ENCODE peak calls at places on chromosomes 11 and 22, in five cellular contexts. One of them, this sample, is unnamed.

GRCh38 chr22:42692239-42693054 is 28.2 kb downstream of the A4GALT start:
- DNase-seq in sigmoid colon: no peak
- DNase-seq in fibroblast of mammary gland: no peak
- DNase-seq in psoas muscle: no peak
- DNase-seq in endothelial cell of umbilical vein: no peak
- DNase-seq in this sample: no peak

GRCh38 chr22:30879398-30879797 is 89.2 kb downstream of the MORC2 start:
- DNase-seq in sigmoid colon: no peak
- DNase-seq in fibroblast of mammary gland: no peak
- DNase-seq in psoas muscle: no peak
- DNase-seq in endothelial cell of umbilical vein: no peak
- DNase-seq in this sample: no peak

GRCh38 chr11:10623797-10624761 is 55.6 kb upstream of the LYVE1 start:
- DNase-seq in sigmoid colon: peak; percentile 76
- DNase-seq in fibroblast of mammary gland: peak; percentile 37
- DNase-seq in psoas muscle: peak; percentile 43
- DNase-seq in endothelial cell of umbilical vein: no peak
- DNase-seq in this sample: peak; percentile 14

GRCh38 chr11:777288-778255 is at the start of gene GATD1:
- DNase-seq in sigmoid colon: peak; percentile 95
- DNase-seq in fibroblast of mammary gland: peak; percentile 74
- DNase-seq in psoas muscle: peak; percentile 94
- DNase-seq in endothelial cell of umbilical vein: peak; percentile 84
- DNase-seq in this sample: peak; percentile 82

GRCh38 chr11:112554586-112554985 is 293.9 kb upstream of the PLET1 start:
- DNase-seq in sigmoid colon: no peak
- DNase-seq in fibroblast of mammary gland: no peak
- DNase-seq in psoas muscle: no peak
- DNase-seq in endothelial cell of umbilical vein: no peak
- DNase-seq in this sample: no peak

GRCh38 chr11:69293819-69294505 is at the start of gene MYEOV:
- DNase-seq in sigmoid colon: no peak
- DNase-seq in fibroblast of mammary gland: peak; percentile 55
- DNase-seq in psoas muscle: no peak
- DNase-seq in endothelial cell of umbilical vein: peak; percentile 47
- DNase-seq in this sample: peak; percentile 47

GRCh38 chr22:47021371-47022074 is 259.1 kb downstream of the TBC1D22A start:
- DNase-seq in sigmoid colon: peak; percentile 55
- DNase-seq in fibroblast of mammary gland: no peak
- DNase-seq in psoas muscle: no peak
- DNase-seq in endothelial cell of umbilical vein: no peak
- DNase-seq in this sample: no peak

GRCh38 chr11:27429740-27430451 is 42.7 kb downstream of the LGR4 start:
- DNase-seq in sigmoid colon: no peak
- DNase-seq in fibroblast of mammary gland: no peak
- DNase-seq in psoas muscle: no peak
- DNase-seq in endothelial cell of umbilical vein: no peak
- DNase-seq in this sample: peak; percentile 36

GRCh38 chr11:117075186-117075585 is 23.0 kb downstream of the SIK3 start:
- DNase-seq in sigmoid colon: no peak
- DNase-seq in fibroblast of mammary gland: no peak
- DNase-seq in psoas muscle: no peak
- DNase-seq in endothelial cell of umbilical vein: no peak
- DNase-seq in this sample: no peak

GRCh38 chr11:115993613-115994012 is 489.4 kb upstream of the CADM1 start:
- DNase-seq in sigmoid colon: no peak
- DNase-seq in fibroblast of mammary gland: no peak
- DNase-seq in psoas muscle: no peak
- DNase-seq in endothelial cell of umbilical vein: no peak
- DNase-seq in this sample: no peak

GRCh38 chr22:46022881-46023512 is 46.0 kb upstream of the WNT7B start:
- DNase-seq in sigmoid colon: peak; percentile 50
- DNase-seq in fibroblast of mammary gland: no peak
- DNase-seq in psoas muscle: no peak
- DNase-seq in endothelial cell of umbilical vein: no peak
- DNase-seq in this sample: no peak

GRCh38 chr22:46021577-46021976 is 44.6 kb upstream of the WNT7B start:
- DNase-seq in sigmoid colon: peak; percentile 55
- DNase-seq in fibroblast of mammary gland: no peak
- DNase-seq in psoas muscle: no peak
- DNase-seq in endothelial cell of umbilical vein: no peak
- DNase-seq in this sample: no peak

GRCh38 chr22:46017166-46017565 is 40.2 kb upstream of the WNT7B start:
- DNase-seq in sigmoid colon: no peak
- DNase-seq in fibroblast of mammary gland: no peak
- DNase-seq in psoas muscle: no peak
- DNase-seq in endothelial cell of umbilical vein: no peak
- DNase-seq in this sample: no peak

GRCh38 chr22:46019351-46019750 is 42.4 kb upstream of the WNT7B start:
- DNase-seq in sigmoid colon: no peak
- DNase-seq in fibroblast of mammary gland: no peak
- DNase-seq in psoas muscle: no peak
- DNase-seq in endothelial cell of umbilical vein: no peak
- DNase-seq in this sample: no peak

DNA sequence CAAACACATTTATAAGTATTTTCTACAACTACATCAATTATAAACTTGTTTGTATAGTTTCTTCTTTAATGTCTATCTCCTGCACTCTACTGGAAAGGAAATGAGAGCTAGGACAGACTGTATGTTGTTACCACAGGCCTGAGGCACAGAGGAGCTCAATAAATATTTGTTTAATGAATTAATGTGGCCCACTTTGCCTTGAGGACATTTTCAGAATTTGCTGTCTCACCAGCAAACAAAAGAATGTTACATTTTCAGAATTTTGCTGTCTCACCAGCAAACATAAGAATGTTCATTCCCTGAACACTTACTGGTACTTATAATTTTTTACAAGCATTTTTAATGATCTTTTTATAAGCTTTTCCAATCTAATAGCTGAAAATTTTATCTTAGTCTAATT is 41.9 kb upstream of the WNT7B start:
- DNase-seq in sigmoid colon: no peak
- DNase-seq in fibroblast of mammary gland: no peak
- DNase-seq in psoas muscle: no peak
- DNase-seq in endothelial cell of umbilical vein: no peak
- DNase-seq in this sample: no peak
- H3K4me3 ChIP-seq in sigmoid colon: no peak overlapping the region
- H3K4me3 ChIP-seq in fibroblast of mammary gland: no peak overlapping the region
- H3K4me3 ChIP-seq in psoas muscle: no peak overlapping the region
- H3K4me3 ChIP-seq in endothelial cell of umbilical vein: no peak overlapping the region
- H3K4me3 ChIP-seq in this sample: no peak overlapping the region

GRCh38 chr22:38881997-38882396 is 10.0 kb upstream of the CBX6 start:
- DNase-seq in sigmoid colon: no peak
- DNase-seq in fibroblast of mammary gland: no peak
- DNase-seq in psoas muscle: no peak
- DNase-seq in endothelial cell of umbilical vein: no peak
- DNase-seq in this sample: no peak
- TF ChIP-seq CTCF in sigmoid colon: no peak
- TF ChIP-seq CTCF in fibroblast of mammary gland: no peak
- TF ChIP-seq CTCF in psoas muscle: no peak
- TF ChIP-seq CTCF in endothelial cell of umbilical vein: no peak
- TF ChIP-seq CTCF in this sample: no peak

DNA sequence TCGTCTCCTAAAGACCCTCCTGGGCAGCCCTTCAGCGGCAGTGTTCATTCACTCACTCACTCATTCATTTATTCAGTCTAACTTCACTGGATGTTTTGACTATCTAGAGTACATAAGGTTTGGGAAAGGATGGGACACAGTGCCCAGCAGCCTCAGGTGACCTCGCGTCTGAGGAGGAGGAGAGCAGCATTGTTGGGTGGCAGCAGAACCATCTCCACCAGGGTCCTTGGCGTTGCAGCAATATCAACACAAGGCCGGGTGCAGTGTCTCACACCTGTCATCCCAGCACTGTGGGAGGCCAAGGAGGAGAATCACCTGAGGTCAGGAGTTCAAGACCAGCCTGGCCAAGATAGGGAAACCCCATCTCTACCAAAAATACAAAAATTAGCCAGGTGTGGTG is 408.0 kb downstream of the BRD1 start:
- DNase-seq in sigmoid colon: no peak
- DNase-seq in fibroblast of mammary gland: no peak
- DNase-seq in psoas muscle: no peak
- DNase-seq in endothelial cell of umbilical vein: no peak
- DNase-seq in this sample: no peak
- H3K4me3 ChIP-seq in sigmoid colon: no peak overlapping the region
- H3K4me3 ChIP-seq in fibroblast of mammary gland: no peak overlapping the region
- H3K4me3 ChIP-seq in psoas muscle: no peak overlapping the region
- H3K4me3 ChIP-seq in endothelial cell of umbilical vein: no peak overlapping the region
- H3K4me3 ChIP-seq in this sample: no peak overlapping the region

GRCh38 chr11:35274909-35275807 is 136.2 kb downstream of the CD44 start:
- DNase-seq in sigmoid colon: peak; percentile 70
- DNase-seq in fibroblast of mammary gland: no peak
- DNase-seq in psoas muscle: peak; percentile 57
- DNase-seq in endothelial cell of umbilical vein: no peak
- DNase-seq in this sample: peak; percentile 10
- TF ChIP-seq CTCF in sigmoid colon: no peak
- TF ChIP-seq CTCF in fibroblast of mammary gland: no peak
- TF ChIP-seq CTCF in psoas muscle: no peak
- TF ChIP-seq CTCF in endothelial cell of umbilical vein: no peak
- TF ChIP-seq CTCF in this sample: no peak

This sample was measured in astrocyte of the spinal cord.